ENCODE peak calls at places on chromosome 16, in seven cellular contexts. M is endothelial cell of umbilical vein, G is AG04450, T is heart right ventricle, D is tibial artery, J is PC-3, K is ovary. S is an unnamed sample.
A peak's percentile ranks its signal among the peaks of the same experiment; 100 is the strongest.

GRCh38 chr16:1887711-1888354 is 15.9 kb upstream of the MEIOB start:
- DNase-seq in M (no peak), G (no peak), T (no peak), D (no peak), J (no peak), K (no peak), S (no peak)

GRCh38 chr16:81478876-81479496 is 34.4 kb downstream of the CMIP start:
- DNase-seq in M (peak; percentile 90), G (no peak), T (peak; percentile 77), D (peak; percentile 71), J (no peak), K (no peak), S (no peak)

GRCh38 chr16:68055395-68055794 is 29.8 kb upstream of the NFATC3 start:
- DNase-seq in M (no peak), G (no peak), T (no peak), D (no peak), J (no peak), K (no peak), S (no peak)

GRCh38 chr16:2196162-2196980 is at the start of gene CASKIN1:
- DNase-seq in M (no peak), G (no peak), T (no peak), D (no peak), J (peak; percentile 14), K (no peak), S (no peak)

GRCh38 chr16:47774661-47775060 is 313.5 kb downstream of the PHKB start:
- DNase-seq in M (no peak), G (no peak), T (no peak), D (no peak), J (peak; percentile 78), K (no peak), S (no peak)

GRCh38 chr16:68752602-68753001 is 15.5 kb downstream of the CDH1 start:
- DNase-seq in M (no peak), G (no peak), T (no peak), D (no peak), J (no peak), K (no peak), S (no peak)

GRCh38 chr16:8999800-9000199 is 36.1 kb upstream of the USP7 start:
- DNase-seq in M (no peak), G (no peak), T (no peak), D (no peak), J (no peak), K (no peak), S (no peak)

GRCh38 chr16:80259289-80259805 is 281.4 kb upstream of the DYNLRB2 start:
- DNase-seq in M (no peak), G (no peak), T (no peak), D (no peak), J (no peak), K (no peak), S (no peak)

DNA sequence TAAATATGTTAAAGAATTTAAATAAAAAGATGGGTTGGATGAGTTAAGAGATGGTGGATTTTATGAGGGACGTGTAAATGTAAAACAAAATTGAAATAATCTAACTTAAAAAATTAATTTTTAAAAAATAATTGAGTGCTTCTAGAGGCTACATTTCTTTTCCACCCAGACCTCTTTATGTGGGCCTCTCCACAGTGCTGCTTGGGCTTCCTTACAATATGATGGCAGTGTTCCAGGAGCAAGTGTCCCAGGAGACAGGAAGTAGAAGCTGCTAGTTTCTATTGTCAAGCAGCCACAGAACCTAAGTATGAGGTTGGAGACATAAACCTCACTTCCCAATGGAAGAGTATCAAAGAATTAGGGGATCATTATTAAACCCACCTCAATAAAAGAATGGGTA is 205.7 kb upstream of the CPHXL start:
- DNase-seq in M (no peak), G (no peak), T (no peak), D (no peak), J (no peak), K (no peak), S (no peak)
- H3K27me3 ChIP-seq in M (no peaks in the 10 kb centered on the region), G (no peaks in the 10 kb centered on the region), T (no peaks in the 10 kb centered on the region), D (no peaks in the 10 kb centered on the region), J (peaks cover 39% of the 10 kb centered on the region), K (no peaks in the 10 kb centered on the region), S (no peaks in the 10 kb centered on the region)

GRCh38 chr16:86734559-86735480 is 156.5 kb downstream of the FOXL1 start:
- DNase-seq in M (peak; percentile 62), G (no peak), T (no peak), D (no peak), J (no peak), K (no peak), S (no peak)
- H3K27ac ChIP-seq in M (peak overlapping the region; percentile 34), G (no peak overlapping the region), T (no peak overlapping the region), D (no peak overlapping the region), J (no peak overlapping the region), K (no peak overlapping the region), S (no peak overlapping the region)

GRCh38 chr16:89621698-89622409 is 8.4 kb downstream of the DPEP1 start:
- DNase-seq in M (no peak), G (no peak), T (no peak), D (no peak), J (no peak), K (no peak), S (no peak)
- H3K27me3 ChIP-seq in M (peaks cover 8% of the 10 kb centered on the region), G (peaks cover 40% of the 10 kb centered on the region), T (peaks cover 44% of the 10 kb centered on the region), D (no peaks in the 10 kb centered on the region), J (no peaks in the 10 kb centered on the region), K (no peaks in the 10 kb centered on the region), S (no peaks in the 10 kb centered on the region)

GRCh38 chr16:4052096-4052495 is 64.1 kb downstream of the ADCY9 start:
- DNase-seq in M (no peak), G (no peak), T (no peak), D (no peak), J (no peak), K (no peak), S (no peak)
- H3K27ac ChIP-seq in M (no peak overlapping the region), G (no peak overlapping the region), T (peak overlapping the region; percentile 15), D (peak overlapping the region; percentile 73), J (no peak overlapping the region), K (peak overlapping the region; percentile 8), S (no peak overlapping the region)